ENCODE peak calls at places on chromosomes 4 and X, in four cellular contexts. W, I, D and M are unnamed samples.

GRCh38 chr4:61068745-61069144 is 131.4 kb upstream of the ADGRL3 start:
- DNase-seq in W (no peak), I (no peak), D (no peak), M (no peak)

GRCh38 chr4:139492429-139492828 is 38.5 kb downstream of the RAB33B start:
- DNase-seq in W (no peak), I (no peak), D (no peak), M (no peak)

GRCh38 chr4:13706716-13707115 is 79.2 kb upstream of the BOD1L1 start:
- DNase-seq in W (no peak), I (no peak), D (no peak), M (no peak)

GRCh38 chr4:55346851-55347255 is 811 bp downstream of the SRD5A3 start:
- DNase-seq in W (peak), I (peak), D (no peak), M (no peak)

GRCh38 chr4:169315530-169316306 is 45.0 kb upstream of the SH3RF1 start:
- DNase-seq in W (no peak), I (no peak), D (no peak), M (no peak)

GRCh38 chrX:38150993-38151392 is 69.7 kb downstream of the SRPX start:
- DNase-seq in W (no peak), I (no peak), D (no peak), M (no peak)

GRCh38 chr4:96913437-96914075 is 1073.7 kb downstream of the PDHA2 start:
- DNase-seq in W (no peak), I (no peak), D (no peak), M (no peak)

GRCh38 chrX:110284159-110284558 is 33.7 kb downstream of the AMMECR1 start:
- DNase-seq in W (no peak), I (no peak), D (no peak), M (no peak)

GRCh38 chrX:37871626-37872302 is 24.4 kb upstream of the DYNLT3 start:
- DNase-seq in W (peak), I (no peak), D (no peak), M (peak)

GRCh38 chr4:104860227-104861123 is 286.2 kb upstream of the TET2 start:
- DNase-seq in W (peak), I (peak), D (peak), M (peak)

GRCh38 chr4:119238068-119238722 is 25.7 kb downstream of the USP53 start:
- DNase-seq in W (no peak), I (peak), D (no peak), M (no peak)

GRCh38 chr4:7161721-7162214 is 30.6 kb upstream of the SORCS2 start:
- DNase-seq in W (no peak), I (no peak), D (no peak), M (no peak)

GRCh38 chrX:131513159-131513914 is 30.5 kb upstream of the OR13H1 start:
- DNase-seq in W (no peak), I (no peak), D (peak), M (no peak)

GRCh38 chr4:140112576-140112975 is 41.4 kb downstream of the MAML3 start:
- DNase-seq in W (no peak), I (no peak), D (no peak), M (no peak)

GRCh38 chrX:150767475-150768131 is 74.4 kb downstream of the MTMR1 start:
- DNase-seq in W (peak), I (no peak), D (no peak), M (no peak)

GRCh38 chrX:113133316-113133715 is 292.7 kb upstream of the AMOT start:
- DNase-seq in W (no peak), I (no peak), D (no peak), M (no peak)

GRCh38 chr4:61619528-61619927 is 419.4 kb downstream of the ADGRL3 start:
- DNase-seq in W (no peak), I (no peak), D (no peak), M (peak)

GRCh38 chr4:169147217-169147616 is 123.5 kb downstream of the SH3RF1 start:
- DNase-seq in W (no peak), I (no peak), D (no peak), M (no peak)

GRCh38 chr4:25769251-25769650 is 93.5 kb downstream of the SEL1L3 start:
- DNase-seq in W (no peak), I (no peak), D (no peak), M (no peak)

GRCh38 chr4:111991163-111991562 is 154.1 kb upstream of the FAM241A start:
- DNase-seq in W (no peak), I (peak), D (no peak), M (no peak)

GRCh38 chr4:13627185-13627605 is 330 bp downstream of the BOD1L1 start:
- DNase-seq in W (no peak), I (no peak), D (no peak), M (peak)

GRCh38 chr4:122819708-122820449 is 6.8 kb upstream of the FGF2 start:
- DNase-seq in W (no peak), I (no peak), D (no peak), M (no peak)

GRCh38 chr4:138868562-138868961 is 147.0 kb upstream of the NOCT start:
- DNase-seq in W (no peak), I (no peak), D (no peak), M (no peak)

GRCh38 chrX:107712231-107713204 is 63.1 kb downstream of the TSC22D3 start:
- DNase-seq in W (no peak), I (no peak), D (no peak), M (no peak)

GRCh38 chr4:126386512-126386911 is 1071.8 kb downstream of the FAT4 start:
- DNase-seq in W (no peak), I (no peak), D (no peak), M (no peak)

GRCh38 chr4:15684498-15684897 is 2.9 kb downstream of the FAM200B start:
- DNase-seq in W (no peak), I (no peak), D (no peak), M (no peak)

GRCh38 chrX:106917830-106918500 is 2.2 kb upstream of the CLDN2 start:
- DNase-seq in W (no peak), I (no peak), D (no peak), M (no peak)

GRCh38 chr4:158299459-158300007 is 89.2 kb downstream of the TMEM144 start:
- DNase-seq in W (peak), I (no peak), D (peak), M (no peak)

GRCh38 chr4:1859389-1859753 is 3.4 kb upstream of the LETM1 start:
- DNase-seq in W (no peak), I (no peak), D (no peak), M (no peak)

GRCh38 chr4:1862961-1863296 is 7.0 kb upstream of the LETM1 start:
- DNase-seq in W (no peak), I (no peak), D (no peak), M (no peak)

GRCh38 chr4:1864076-1865008 is 6.9 kb upstream of the NSD2 start:
- DNase-seq in W (peak), I (no peak), D (no peak), M (no peak)

GRCh38 chr4:1863297-1864033 is 7.5 kb upstream of the LETM1 start:
- DNase-seq in W (no peak), I (no peak), D (peak), M (no peak)

DNA sequence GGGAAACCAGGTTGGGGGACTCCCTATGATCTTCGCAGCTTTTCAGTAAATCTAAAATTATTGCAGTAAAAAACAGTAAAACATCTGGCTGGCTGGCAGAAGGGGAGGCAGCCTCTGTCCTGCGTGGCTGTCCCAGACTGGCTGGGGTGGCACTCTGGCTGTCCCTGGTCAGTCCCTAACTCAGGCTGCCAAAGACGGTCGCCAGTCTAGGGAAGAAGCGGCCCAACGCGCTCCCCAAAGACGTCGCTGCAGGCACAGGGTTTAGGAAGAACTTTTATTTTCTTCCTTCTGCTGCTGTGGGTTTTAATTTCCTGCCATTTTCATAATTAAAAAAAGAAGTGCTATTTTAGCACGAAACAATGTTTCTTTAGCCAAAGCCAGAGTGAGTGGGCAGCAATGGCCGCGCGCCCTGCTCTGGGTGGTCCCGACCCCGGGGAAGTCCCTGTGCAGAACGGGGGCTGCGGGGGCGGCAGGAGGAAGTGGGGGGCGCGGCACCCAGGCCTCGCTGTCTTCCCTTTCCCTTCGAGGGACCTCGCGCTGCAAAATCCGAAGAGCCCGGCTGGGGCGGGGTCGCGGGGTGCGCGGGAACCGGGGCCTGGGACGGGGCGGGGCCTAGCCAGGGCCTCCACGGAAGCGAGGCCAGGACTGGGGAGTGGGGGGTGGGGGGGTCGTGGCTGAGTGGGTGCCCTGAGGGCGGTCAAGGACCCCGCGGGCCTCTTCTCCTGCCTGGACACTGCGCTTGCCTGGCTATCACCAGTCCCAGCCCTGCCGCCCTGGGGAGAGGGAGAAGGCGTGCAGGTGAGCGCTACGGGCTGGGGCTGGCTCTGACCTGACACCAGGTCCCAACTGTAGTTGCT is 6.3 kb upstream of the LETM1 start:
- DNase-seq in W (peak), I (no peak), D (no peak), M (no peak)
- TF ChIP-seq BHLHE40 in W (no peak), I (no peak), D (no peak), M (no peak)

GRCh38 chr4:128161138-128161537 is 100.0 kb downstream of the LARP1B start:
- DNase-seq in W (no peak), I (no peak), D (no peak), M (no peak)
- TF ChIP-seq TARDBP in W (no peak), I (no peak), D (no peak), M (no peak)

GRCh38 chrX:7580127-7580526 is 262.8 kb upstream of the VCX start:
- DNase-seq in W (no peak), I (no peak), D (no peak), M (no peak)

GRCh38 chrX:7582191-7582590 is 260.8 kb upstream of the VCX start:
- DNase-seq in W (no peak), I (no peak), D (no peak), M (no peak)

GRCh38 chrX:7586126-7586525 is 256.8 kb upstream of the VCX start:
- DNase-seq in W (no peak), I (no peak), D (peak), M (no peak)
- TF ChIP-seq BHLHE40 in W (no peak), I (no peak), D (no peak), M (no peak)

GRCh38 chr4:30386266-30386895 is 333.8 kb upstream of the PCDH7 start:
- DNase-seq in W (no peak), I (no peak), D (no peak), M (no peak)

GRCh38 chr4:30385650-30386049 is 334.5 kb upstream of the PCDH7 start:
- DNase-seq in W (no peak), I (no peak), D (no peak), M (no peak)

GRCh38 chr4:30380404-30380998 is 339.7 kb upstream of the PCDH7 start:
- DNase-seq in W (peak), I (no peak), D (peak), M (peak)
- TF ChIP-seq TARDBP in W (no peak), I (no peak), D (no peak), M (no peak)

DNA sequence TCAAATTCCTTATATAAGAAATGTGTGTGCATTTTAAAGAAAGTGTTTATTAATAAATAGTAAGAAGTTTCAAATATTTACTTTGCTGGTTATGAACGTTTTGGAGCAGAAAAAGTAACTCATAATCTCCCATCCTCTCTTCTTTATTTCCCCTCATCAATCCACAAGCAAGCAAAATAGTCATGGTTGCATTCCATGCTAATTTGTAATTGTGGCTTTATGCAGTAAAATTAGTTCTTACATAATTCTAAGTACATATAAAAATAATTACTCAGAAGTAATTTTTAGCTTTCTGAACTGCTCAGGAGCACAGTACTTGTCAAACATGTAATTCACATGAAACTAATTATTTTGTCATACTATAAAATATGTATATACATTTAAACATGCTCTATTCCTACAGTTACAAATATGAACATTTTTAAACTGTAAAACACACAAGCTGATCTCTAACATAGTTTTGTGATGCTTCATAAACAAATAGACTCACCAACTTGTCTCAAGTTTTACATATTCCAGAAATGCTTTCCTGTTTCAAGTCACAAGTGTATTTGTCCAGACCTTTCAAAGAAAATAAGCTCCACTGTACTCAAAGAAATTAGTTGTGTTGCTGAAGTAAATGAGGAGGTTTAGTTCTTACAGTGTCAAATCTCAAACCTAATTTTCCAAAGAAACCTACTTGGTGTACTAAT is 218.9 kb downstream of the PABPC4L start:
- DNase-seq in W (no peak), I (no peak), D (no peak), M (no peak)
- TF ChIP-seq BHLHE40 in W (no peak), I (no peak), D (no peak), M (no peak)

GRCh38 chrX:41475611-41476241 is 28.6 kb downstream of the NYX start:
- DNase-seq in W (no peak), I (no peak), D (peak), M (no peak)

GRCh38 chrX:41480508-41481260 is 33.5 kb downstream of the NYX start:
- DNase-seq in W (no peak), I (no peak), D (no peak), M (no peak)

GRCh38 chrX:41478397-41478911 is 31.3 kb downstream of the NYX start:
- DNase-seq in W (no peak), I (no peak), D (no peak), M (no peak)

GRCh38 chrX:41482153-41482850 is 35.2 kb downstream of the NYX start:
- DNase-seq in W (no peak), I (no peak), D (peak), M (no peak)

GRCh38 chrX:41481264-41482109 is 34.3 kb downstream of the NYX start:
- DNase-seq in W (peak), I (no peak), D (peak), M (peak)
- TF ChIP-seq TARDBP in W (no peak), I (no peak), D (no peak), M (no peak)

GRCh38 chr4:688695-689497 is at the start of gene SLC49A3:
- DNase-seq in W (no peak), I (no peak), D (no peak), M (no peak)
- TF ChIP-seq BHLHE40 in W (no peak), I (no peak), D (no peak), M (no peak)

GRCh38 chr4:52618795-52619590 is 40.1 kb downstream of the USP46 start:
- DNase-seq in W (no peak), I (no peak), D (no peak), M (peak)

GRCh38 chr4:52614241-52614640 is 44.9 kb downstream of the USP46 start:
- DNase-seq in W (no peak), I (no peak), D (no peak), M (no peak)

GRCh38 chr4:52621567-52621966 is 37.5 kb downstream of the USP46 start:
- DNase-seq in W (no peak), I (no peak), D (no peak), M (no peak)

GRCh38 chr4:52619591-52619931 is 39.5 kb downstream of the USP46 start:
- DNase-seq in W (no peak), I (no peak), D (no peak), M (no peak)

DNA sequence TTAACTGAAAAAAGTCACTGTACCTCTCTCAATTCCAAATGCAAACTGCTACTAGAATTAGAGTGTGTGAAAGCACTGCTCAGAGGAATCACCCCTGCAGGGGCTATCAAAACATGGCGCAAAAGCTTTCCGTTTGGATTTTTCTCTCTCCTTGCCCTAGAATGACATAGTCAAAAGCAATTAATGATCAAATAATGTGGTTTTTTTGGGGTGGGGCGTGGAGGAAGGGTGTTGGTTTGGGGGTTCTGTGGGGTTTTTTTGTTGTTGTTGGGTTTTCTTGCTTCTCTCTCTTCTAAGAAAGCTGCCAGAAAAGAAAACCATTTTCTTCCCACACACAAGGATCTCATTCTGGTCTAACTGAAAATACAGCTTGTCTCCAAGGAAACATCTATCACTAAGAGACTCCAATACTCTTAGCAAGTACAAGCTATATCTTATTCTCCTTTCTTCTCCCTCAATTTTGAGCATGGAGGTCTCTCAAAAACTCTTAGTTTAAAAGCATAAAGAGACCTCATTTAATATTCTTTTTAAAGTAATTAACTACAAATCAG is 41.6 kb downstream of the USP46 start:
- DNase-seq in W (no peak), I (no peak), D (no peak), M (no peak)
- TF ChIP-seq TARDBP in W (no peak), I (no peak), D (no peak), M (no peak)

GRCh38 chr4:85953651-85954018 is 406.2 kb downstream of the MAPK10 start:
- DNase-seq in W (no peak), I (no peak), D (no peak), M (no peak)

GRCh38 chr4:85952982-85953650 is 406.7 kb downstream of the MAPK10 start:
- DNase-seq in W (no peak), I (no peak), D (no peak), M (no peak)

GRCh38 chr4:85956296-85956955 is 403.4 kb downstream of the MAPK10 start:
- DNase-seq in W (no peak), I (no peak), D (no peak), M (no peak)

GRCh38 chr4:85952518-85952917 is 407.3 kb downstream of the MAPK10 start:
- DNase-seq in W (no peak), I (no peak), D (no peak), M (no peak)

GRCh38 chr4:85955614-85956295 is 404.1 kb downstream of the MAPK10 start:
- DNase-seq in W (peak), I (no peak), D (no peak), M (no peak)
- TF ChIP-seq BHLHE40 in W (no peak), I (no peak), D (no peak), M (no peak)